ENCODE peak calls at places on chromosomes 13 and 19, in eight cellular contexts. C is GM23338, U is dorsolateral prefrontal cortex, H is fibroblast of lung, Z is heart right ventricle, O is neural progenitor cell, D is OCI-LY7, L is breast epithelium. E is an unnamed sample.

GRCh38 chr19:13984875-13985741 is 21.0 kb downstream of the RFX1 start:
- DNase-seq in C (no peak), U (no peak), H (no peak), Z (no peak), O (no peak), D (peak; percentile 48), L (no peak), E (no peak)

GRCh38 chr13:30818323-30818960 is 83.1 kb downstream of the ALOX5AP start:
- DNase-seq in C (no peak), U (no peak), H (peak; percentile 34), Z (no peak), O (no peak), D (no peak), L (no peak), E (peak; percentile 60)

GRCh38 chr19:55340144-55340783 is 588 bp downstream of the KMT5C start:
- DNase-seq in C (no peak), U (no peak), H (no peak), Z (no peak), O (no peak), D (no peak), L (no peak), E (no peak)

GRCh38 chr13:99075268-99076191 is 97.7 kb upstream of the DOCK9 start:
- DNase-seq in C (no peak), U (no peak), H (no peak), Z (no peak), O (no peak), D (peak; percentile 50), L (no peak), E (no peak)

GRCh38 chr19:48355555-48355954 is 8.2 kb downstream of the TMEM143 start:
- DNase-seq in C (peak; percentile 32), U (no peak), H (no peak), Z (no peak), O (peak; percentile 24), D (no peak), L (no peak), E (no peak)

GRCh38 chr13:76882431-76882830 is 3.8 kb downstream of the KCTD12 start:
- DNase-seq in C (no peak), U (no peak), H (peak; percentile 74), Z (no peak), O (no peak), D (no peak), L (no peak), E (no peak)

GRCh38 chr13:101181076-101181685 is 235.1 kb downstream of the NALCN start:
- DNase-seq in C (no peak), U (no peak), H (no peak), Z (no peak), O (no peak), D (no peak), L (no peak), E (no peak)

GRCh38 chr13:49533586-49534269 is 38.0 kb downstream of the PHF11 start:
- DNase-seq in C (no peak), U (no peak), H (no peak), Z (no peak), O (no peak), D (no peak), L (no peak), E (no peak)

GRCh38 chr19:8550070-8550469 is 27.2 kb downstream of the MYO1F start:
- DNase-seq in C (no peak), U (no peak), H (no peak), Z (no peak), O (no peak), D (no peak), L (no peak), E (no peak)

GRCh38 chr13:33764716-33765115 is 53.2 kb upstream of the RFC3 start:
- DNase-seq in C (no peak), U (no peak), H (no peak), Z (no peak), O (no peak), D (no peak), L (no peak), E (no peak)

GRCh38 chr13:104571161-104571889 is 1505.1 kb upstream of the SLC10A2 start:
- DNase-seq in C (peak; percentile 79), U (no peak), H (peak; percentile 88), Z (no peak), O (peak; percentile 72), D (no peak), L (no peak), E (peak; percentile 62)

GRCh38 chr13:77448689-77449088 is 86.8 kb upstream of the SCEL start:
- DNase-seq in C (peak; percentile 40), U (no peak), H (no peak), Z (no peak), O (no peak), D (no peak), L (no peak), E (no peak)

GRCh38 chr19:52231154-52231565 is 38.2 kb upstream of the ZNF766 start:
- DNase-seq in C (no peak), U (no peak), H (no peak), Z (no peak), O (no peak), D (no peak), L (no peak), E (peak; percentile 10)

GRCh38 chr13:44540761-44541434 is 35.2 kb downstream of the TSC22D1 start:
- DNase-seq in C (no peak), U (no peak), H (no peak), Z (no peak), O (no peak), D (no peak), L (no peak), E (no peak)

GRCh38 chr13:83508905-83509304 is 373.4 kb downstream of the SLITRK1 start:
- DNase-seq in C (no peak), U (no peak), H (no peak), Z (no peak), O (no peak), D (no peak), L (no peak), E (no peak)
- H3K27ac ChIP-seq in C (no peak overlapping the region), U (no peak overlapping the region), H (no peak overlapping the region), Z (no peak overlapping the region), O (no peak overlapping the region), D (no peak overlapping the region), L (no peak overlapping the region), E (no peak overlapping the region)

GRCh38 chr19:35510626-35510964 is 2.9 kb downstream of the DMKN start:
- DNase-seq in C (no peak), U (no peak), H (no peak), Z (no peak), O (no peak), D (no peak), L (no peak), E (no peak)
- TF ChIP-seq CTCF in C (no peak), U (no peak), H (no peak), Z (no peak), O (no peak), D (peak; percentile 2), L (no peak), E (peak; percentile 25)

DNA sequence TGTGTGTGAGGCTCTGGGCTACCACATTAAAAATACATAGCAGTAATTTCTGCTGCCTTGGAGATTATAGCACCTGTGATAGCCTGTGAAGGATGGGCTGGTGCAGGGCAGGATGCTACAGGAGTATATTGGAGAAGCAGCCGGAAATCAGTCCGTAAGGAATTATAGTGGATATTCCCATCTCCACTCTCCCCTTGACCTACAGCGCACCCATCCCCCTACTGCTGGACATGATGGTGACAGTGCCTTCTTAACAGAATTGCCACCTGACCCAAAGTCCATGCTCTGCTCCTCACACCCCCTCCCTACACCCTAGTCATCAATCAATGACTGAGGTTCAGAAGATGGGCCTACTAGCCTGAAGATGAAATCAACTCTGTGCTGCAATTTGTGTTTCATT is 376.0 kb downstream of the GPC5 start:
- DNase-seq in C (peak; percentile 2), U (no peak), H (no peak), Z (no peak), O (no peak), D (no peak), L (no peak), E (no peak)
- H3K27ac ChIP-seq in C (peak overlapping the region; percentile 45), U (peak overlapping the region; percentile 33), H (no peak overlapping the region), Z (no peak overlapping the region), O (no peak overlapping the region), D (no peak overlapping the region), L (no peak overlapping the region), E (no peak overlapping the region)

DNA sequence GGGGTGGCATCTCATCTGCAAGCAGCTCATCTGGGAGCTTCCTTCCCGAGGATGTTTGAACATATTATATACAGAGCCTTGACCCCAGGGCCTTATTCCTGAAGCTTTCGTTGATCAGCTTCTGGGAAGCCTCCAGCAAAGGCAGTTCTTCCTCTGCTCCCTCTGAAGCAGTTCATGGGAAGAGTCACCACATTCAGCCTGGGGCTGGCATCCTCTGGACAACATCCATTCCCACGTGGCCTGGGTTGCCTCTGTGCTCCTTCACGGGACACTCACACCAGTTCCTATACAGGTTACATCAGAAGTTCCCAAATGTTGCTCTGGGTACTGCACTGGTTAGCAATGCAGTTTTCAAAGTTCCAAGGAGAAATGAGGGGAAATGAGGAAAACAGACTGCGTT is 29.6 kb downstream of the COL4A2 start:
- DNase-seq in C (no peak), U (no peak), H (peak; percentile 57), Z (no peak), O (no peak), D (no peak), L (no peak), E (no peak)
- TF ChIP-seq CTCF in C (no peak), U (no peak), H (no peak), Z (no peak), O (no peak), D (no peak), L (no peak), E (no peak)

DNA sequence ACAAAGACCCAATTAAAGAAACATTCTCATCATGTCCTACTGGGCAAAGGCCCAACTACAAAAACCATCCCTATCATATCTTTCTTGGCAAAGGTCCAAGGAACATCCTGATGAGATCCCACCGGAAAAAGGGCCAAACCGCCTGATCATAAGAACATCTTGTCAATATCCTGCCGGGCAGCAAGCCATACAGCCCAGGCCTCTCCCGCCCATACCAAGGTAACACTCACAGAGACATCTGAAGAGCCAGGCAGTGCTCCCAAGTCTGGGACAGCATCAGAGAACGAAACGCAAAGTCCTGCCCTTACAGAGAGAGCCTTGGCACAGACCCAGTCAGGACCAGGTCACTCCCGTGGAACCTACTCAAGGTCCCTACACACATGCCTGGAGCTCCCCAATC is 18.5 kb upstream of the ZNF331 start:
- DNase-seq in C (no peak), U (no peak), H (no peak), Z (no peak), O (no peak), D (no peak), L (no peak), E (no peak)
- H3K27ac ChIP-seq in C (no peak overlapping the region), U (no peak overlapping the region), H (no peak overlapping the region), Z (peak overlapping the region; percentile 82), O (no peak overlapping the region), D (no peak overlapping the region), L (peak overlapping the region; percentile 90), E (no peak overlapping the region)

GRCh38 chr13:41428155-41428554 is 29.2 kb upstream of the RGCC start:
- DNase-seq in C (peak; percentile 44), U (peak; percentile 47), H (no peak), Z (peak; percentile 28), O (peak; percentile 53), D (no peak), L (no peak), E (no peak)
- TF ChIP-seq CTCF in C (peak; percentile 80), U (peak; percentile 61), H (no peak), Z (no peak), O (peak; percentile 60), D (no peak), L (no peak), E (no peak)

GRCh38 chr13:37868691-37869505 is 674 bp downstream of the TRPC4 start:
- DNase-seq in C (peak; percentile 59), U (no peak), H (peak; percentile 39), Z (no peak), O (peak; percentile 71), D (no peak), L (no peak), E (no peak)
- H3K27ac ChIP-seq in C (no peak overlapping the region), U (no peak overlapping the region), H (peak overlapping the region; percentile 56), Z (no peak overlapping the region), O (peak overlapping the region; percentile 84), D (no peak overlapping the region), L (no peak overlapping the region), E (no peak overlapping the region)

E was measured in RWPE1.